ENCODE peak calls at places on chromosomes 5 and 9, in ten cellular contexts. T is stromal cell of bone marrow; P is T-helper 9 cell; K is T-helper 1 cell; W is activated naive CD8-positive, alpha-beta T cell treated with anti-CD3 and anti-CD28 coated beads for 36 hours; Z is bronchial epithelial cell; H is fibroblast of lung; S is activated T-helper 1 cell treated with Interleukin-2 at 50 U/mL for 16 hours; N is stimulated activated CD4-positive, alpha-beta T cell treated with anti-CD3 and anti-CD28 coated beads, Interleukin-1b, Interleukin-23, amount 100 ng/mL, for 4 hours; E is NCI-H146. L is an unnamed sample.

GRCh38 chr9:88991066-88992030 is at the start of gene S1PR3:
- DNase-seq in E (no peak), P (no peak), T (no peak), K (peak), H (peak), W (peak), Z (peak), S (no peak), N (peak), L (no peak)

GRCh38 chr9:109816490-109816889 is 36.5 kb downstream of the PALM2AKAP2 start:
- DNase-seq in N (no peak), H (peak), T (peak), K (no peak), E (no peak), P (no peak), W (no peak), S (no peak), Z (peak), L (no peak)

GRCh38 chr9:68804911-68805889 is 100.2 kb downstream of the PIP5K1B start:
- DNase-seq in S (no peak), T (no peak), E (no peak), Z (no peak), P (no peak), W (no peak), N (no peak), K (no peak), H (no peak), L (no peak)

GRCh38 chr9:36018755-36019720 is 17.7 kb upstream of the RECK start:
- DNase-seq in H (peak), W (no peak), S (no peak), Z (no peak), N (no peak), E (no peak), P (no peak), T (peak), K (no peak), L (no peak)

GRCh38 chr5:9329125-9329524 is 216.8 kb downstream of the SEMA5A start:
- DNase-seq in H (no peak), T (no peak), S (no peak), E (no peak), W (no peak), N (no peak), Z (no peak), P (no peak), K (no peak), L (no peak)

GRCh38 chr9:4690144-4690543 is 10.8 kb downstream of the CDC37L1 start:
- DNase-seq in E (no peak), N (no peak), K (no peak), W (no peak), S (no peak), Z (no peak), H (no peak), P (no peak), T (no peak), L (no peak)

GRCh38 chr9:97503862-97504210 is 2.4 kb downstream of the TMOD1 start:
- DNase-seq in H (no peak), K (no peak), Z (no peak), E (no peak), W (no peak), P (no peak), T (no peak), N (no peak), S (no peak), L (no peak)

GRCh38 chr5:115838885-115839518 is 2.4 kb downstream of the ATG12 start:
- DNase-seq in P (no peak), N (no peak), T (no peak), Z (peak), H (peak), K (peak), S (no peak), W (no peak), E (peak), L (no peak)

GRCh38 chr9:35790385-35791291 is 753 bp upstream of the NPR2 start:
- DNase-seq in E (peak), P (peak), T (peak), K (peak), W (peak), S (peak), N (peak), H (peak), Z (peak), L (peak)

L was measured in COR-L47.